ENCODE peak calls at places on chromosomes 2 and 18, in six cellular contexts. Q is T-cell, R is GM23248, V is Peyer's patch, E is LoVo, Y is M059J. F is an unnamed sample.

GRCh38 chr2:191929288-191929687 is 82.4 kb upstream of the CAVIN2 start:
- DNase-seq in Y (no peak), E (no peak), Q (no peak), R (no peak), V (no peak), F (no peak)

GRCh38 chr2:134441153-134441863 is 187.4 kb downstream of the MGAT5 start:
- DNase-seq in V (no peak), E (no peak), Q (no peak), R (no peak), Y (no peak), F (no peak)

GRCh38 chr2:20617892-20618467 is 32.9 kb downstream of the HS1BP3 start:
- DNase-seq in Q (no peak), Y (peak), V (peak), E (peak), R (peak), F (peak)

GRCh38 chr2:99811544-99811943 is 321.7 kb upstream of the REV1 start:
- DNase-seq in Y (peak), Q (no peak), V (no peak), R (peak), E (no peak), F (no peak)

GRCh38 chr2:68799615-68800400 is 65.2 kb downstream of the ARHGAP25 start:
- DNase-seq in E (no peak), R (no peak), Y (peak), V (no peak), Q (no peak), F (no peak)

GRCh38 chr2:111169268-111169667 is 48.6 kb downstream of the BCL2L11 start:
- DNase-seq in Q (no peak), E (no peak), R (no peak), V (no peak), Y (no peak), F (no peak)

GRCh38 chr2:172561270-172561669 is 5.4 kb downstream of the PDK1 start:
- DNase-seq in E (no peak), R (no peak), Y (no peak), Q (no peak), V (no peak), F (no peak)

GRCh38 chr18:67669993-67670671 is 153.6 kb upstream of the DSEL start:
- DNase-seq in R (peak), V (no peak), Q (no peak), E (no peak), Y (peak), F (no peak)

GRCh38 chr2:64447317-64448060 is 6.5 kb upstream of the LGALSL start:
- DNase-seq in E (no peak), R (peak), V (no peak), Y (peak), Q (no peak), F (no peak)

GRCh38 chr18:8799593-8799992 is 94.2 kb downstream of the MTCL1 start:
- DNase-seq in V (no peak), E (no peak), Q (no peak), R (no peak), Y (no peak), F (no peak)

GRCh38 chr2:105224444-105224843 is 17.1 kb upstream of the GPR45 start:
- DNase-seq in V (no peak), R (no peak), Q (no peak), E (no peak), Y (no peak), F (no peak)

GRCh38 chr2:202005272-202005887 is 28.3 kb upstream of the FZD7 start:
- DNase-seq in R (no peak), E (no peak), Y (no peak), Q (no peak), V (no peak), F (no peak)

GRCh38 chr2:95319481-95320343 is 22.6 kb downstream of the KCNIP3 start:
- DNase-seq in Y (no peak), E (no peak), Q (no peak), V (no peak), R (no peak), F (no peak)